ENCODE peak calls at places on chromosomes 4 and X, in five cellular contexts. M is GM12878, S is K562, P is H1, X is HepG2. R is an unnamed sample.

GRCh38 chr4:4379540-4380087 is 7.3 kb upstream of the NSG1 start:
- DNase-seq in X (no peak), M (no peak), P (no peak), S (no peak), R (no peak)

GRCh38 chr4:174244441-174244840 is 39.0 kb downstream of the FBXO8 start:
- DNase-seq in S (no peak), M (no peak), P (no peak), X (no peak), R (no peak)

GRCh38 chrX:133911816-133912495 is 73.4 kb downstream of the GPC3 start:
- DNase-seq in P (no peak), M (no peak), X (no peak), S (no peak), R (no peak)

GRCh38 chr4:41177016-41177415 is 37.3 kb downstream of the APBB2 start:
- DNase-seq in M (no peak), X (peak), P (no peak), S (no peak), R (no peak)

GRCh38 chr4:86594559-86595425 is 677 bp downstream of the PTPN13 start:
- DNase-seq in S (no peak), M (no peak), X (no peak), P (no peak), R (peak)

GRCh38 chr4:127210877-127211276 is 421.9 kb upstream of the INTU start:
- DNase-seq in S (no peak), X (no peak), M (no peak), P (no peak), R (no peak)

GRCh38 chr4:5524900-5525299 is 183.5 kb downstream of the EVC2 start:
- DNase-seq in P (no peak), M (no peak), S (no peak), X (no peak), R (no peak)

GRCh38 chr4:15942283-15942682 is 3.7 kb upstream of the FGFBP1 start:
- DNase-seq in P (no peak), X (no peak), S (no peak), M (no peak), R (no peak)

GRCh38 chr4:81664079-81664478 is 192.4 kb upstream of the RASGEF1B start:
- DNase-seq in X (no peak), P (no peak), M (no peak), S (no peak), R (no peak)

GRCh38 chrX:12153741-12154140 is 15.5 kb downstream of the FRMPD4 start:
- DNase-seq in X (no peak), M (no peak), P (no peak), S (no peak), R (no peak)

GRCh38 chr4:41426523-41426922 is 111.4 kb upstream of the LIMCH1 start:
- DNase-seq in M (no peak), X (no peak), P (no peak), S (no peak), R (no peak)

GRCh38 chrX:153725039-153725831 is 579 bp downstream of the ABCD1 start:
- DNase-seq in M (no peak), P (no peak), X (no peak), S (no peak), R (no peak)

GRCh38 chrX:108203540-108203939 is 112.0 kb downstream of the ATG4A start:
- DNase-seq in X (no peak), P (no peak), M (no peak), S (no peak), R (no peak)

GRCh38 chr4:86894465-86894864 is 2.2 kb upstream of the C4orf36 start:
- DNase-seq in P (no peak), X (no peak), S (no peak), M (no peak), R (no peak)

GRCh38 chrX:140815868-140816267 is 106.3 kb downstream of the LINC00632 start:
- DNase-seq in P (no peak), M (no peak), S (no peak), X (no peak), R (no peak)

GRCh38 chr4:74423101-74423500 is 21.8 kb upstream of the AREG start:
- DNase-seq in X (no peak), S (no peak), M (no peak), P (no peak), R (no peak)

GRCh38 chr4:123832173-123833026 is 435.8 kb downstream of the SPRY1 start:
- DNase-seq in S (no peak), P (no peak), X (no peak), M (no peak), R (no peak)

GRCh38 chr4:7970031-7970946 is 30.6 kb upstream of the AFAP1 start:
- DNase-seq in X (peak), S (no peak), M (no peak), P (no peak), R (no peak)

GRCh38 chr4:2046031-2046961 is 12.8 kb upstream of the NAT8L start:
- DNase-seq in P (no peak), M (no peak), S (no peak), X (no peak), R (no peak)

GRCh38 chr4:7124643-7125442 is 57.0 kb upstream of the GRPEL1 start:
- DNase-seq in M (no peak), X (peak), P (no peak), S (no peak), R (no peak)

GRCh38 chr4:103478729-103479128 is 241.1 kb downstream of the TACR3 start:
- DNase-seq in P (no peak), M (no peak), S (no peak), X (no peak), R (no peak)

GRCh38 chrX:40209951-40210617 is 112.3 kb upstream of the BCOR start:
- DNase-seq in M (no peak), X (peak), P (no peak), S (no peak), R (no peak)

GRCh38 chr4:38132140-38132673 is 172.0 kb downstream of the PTTG2 start:
- DNase-seq in S (no peak), M (peak), X (no peak), P (no peak), R (no peak)

GRCh38 chr4:105088110-105088879 is 58.4 kb upstream of the TET2 start:
- DNase-seq in S (no peak), X (no peak), P (peak), M (no peak), R (no peak)

GRCh38 chrX:18877472-18877871 is 106.4 kb downstream of the PHKA2 start:
- DNase-seq in P (no peak), M (no peak), S (no peak), X (peak), R (no peak)

GRCh38 chr4:153448003-153448731 is 18.0 kb upstream of the TMEM131L start:
- DNase-seq in M (no peak), P (no peak), X (no peak), S (no peak), R (no peak)

GRCh38 chr4:175412744-175413143 is 399.3 kb downstream of the GPM6A start:
- DNase-seq in M (no peak), P (no peak), X (no peak), S (no peak), R (no peak)

GRCh38 chrX:70434352-70434866 is 10.2 kb upstream of the DLG3 start:
- DNase-seq in M (no peak), P (peak), X (peak), S (peak), R (peak)

GRCh38 chr4:5753766-5754528 is 42.9 kb downstream of the EVC start:
- DNase-seq in M (no peak), S (no peak), X (no peak), P (no peak), R (peak)

GRCh38 chrX:154486052-154486395 is 391 bp downstream of the UBL4A start:
- DNase-seq in M (no peak), P (no peak), X (no peak), S (peak), R (no peak)

GRCh38 chr4:19381068-19381467 is 870.6 kb upstream of the SLIT2 start:
- DNase-seq in S (no peak), P (no peak), M (no peak), X (no peak), R (no peak)

GRCh38 chr4:30792616-30793015 is 72.4 kb downstream of the PCDH7 start:
- DNase-seq in M (no peak), S (no peak), X (no peak), P (no peak), R (no peak)

GRCh38 chr4:3484057-3484973 is 21.2 kb downstream of the DOK7 start:
- DNase-seq in X (peak), P (no peak), M (no peak), S (no peak), R (peak)

GRCh38 chr4:132642196-132642817 is 506.8 kb upstream of the PCDH10 start:
- DNase-seq in P (peak), M (peak), X (peak), S (peak), R (peak)

GRCh38 chr4:153538408-153539057 is 72.4 kb downstream of the TMEM131L start:
- DNase-seq in S (no peak), M (no peak), X (no peak), P (no peak), R (no peak)

GRCh38 chr4:138406881-138407280 is 164.7 kb upstream of the SLC7A11 start:
- DNase-seq in P (no peak), X (no peak), S (no peak), M (no peak), R (no peak)

GRCh38 chr4:138405934-138406567 is 163.9 kb upstream of the SLC7A11 start:
- DNase-seq in M (peak), P (no peak), X (no peak), S (no peak), R (no peak)

GRCh38 chr4:138409670-138410069 is 167.5 kb upstream of the SLC7A11 start:
- DNase-seq in X (no peak), P (no peak), S (no peak), M (no peak), R (no peak)

GRCh38 chr4:138405439-138405838 is 163.3 kb upstream of the SLC7A11 start:
- DNase-seq in X (no peak), S (no peak), P (no peak), M (peak), R (no peak)

DNA sequence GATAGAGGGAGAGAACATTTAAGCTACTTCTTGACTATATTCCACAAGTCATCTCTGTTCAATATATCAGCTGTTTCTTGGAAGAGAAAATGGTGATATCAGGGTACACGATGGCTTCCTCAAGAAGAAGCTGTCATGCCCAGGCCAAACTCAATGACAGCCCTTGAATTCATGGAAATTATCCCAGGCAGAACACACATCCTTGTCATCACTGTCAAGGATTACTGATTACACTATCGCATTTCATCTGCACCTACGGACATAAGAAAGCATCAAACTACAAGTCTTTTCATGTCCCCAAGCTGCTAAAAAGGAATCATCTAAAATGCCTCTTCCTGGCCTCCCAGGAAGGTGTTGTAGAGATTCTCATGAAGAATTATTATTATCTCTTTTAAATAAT is 165.2 kb upstream of the SLC7A11 start:
- DNase-seq in M (no peak), X (no peak), S (no peak), P (no peak), R (no peak)
- H2AFZ ChIP-seq in M (no peak), X (no peak), S (peak), P (no peak), R (no peak)

DNA sequence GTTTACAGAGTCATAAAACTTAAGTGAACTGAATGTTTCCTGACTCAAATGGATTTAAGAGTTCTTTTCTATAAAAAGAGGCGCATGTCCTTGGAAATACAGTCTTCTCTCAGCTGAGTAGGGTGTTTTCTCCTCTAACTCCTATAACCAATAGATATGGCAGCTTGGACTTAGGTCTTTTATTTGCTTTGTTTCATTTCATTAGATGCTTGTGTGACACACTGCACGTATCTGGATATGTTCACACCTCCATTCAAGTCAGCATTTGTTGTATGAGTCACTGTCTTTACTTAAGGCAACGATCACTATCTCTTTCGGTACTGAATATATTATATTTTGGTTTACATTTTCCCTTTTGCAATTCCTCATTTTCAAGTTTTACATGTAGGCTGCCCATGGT is 136.6 kb downstream of the ARSF start:
- DNase-seq in P (no peak), S (no peak), M (no peak), X (peak), R (no peak)
- TF ChIP-seq ATF3 in P (no peak), S (no peak), M (no peak), X (no peak), R (no peak)

DNA sequence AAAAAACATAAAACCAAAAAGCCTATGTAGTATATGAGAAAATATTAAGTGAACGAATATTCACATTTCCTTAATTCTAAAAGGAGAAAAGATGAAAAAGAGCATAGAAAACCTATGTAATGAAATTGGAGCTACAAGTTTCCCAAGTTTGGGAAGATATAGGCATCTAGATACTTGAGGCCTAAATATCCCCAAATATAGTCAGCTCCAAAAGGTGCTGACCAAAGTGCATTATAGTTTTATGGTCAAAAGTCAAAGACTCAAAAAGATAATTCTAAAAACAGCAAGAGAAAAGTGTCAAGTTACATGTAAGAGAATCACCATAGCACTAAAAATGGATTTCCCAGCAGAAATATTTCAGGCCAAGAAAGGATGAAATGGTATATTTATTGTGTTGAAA is 673.7 kb upstream of the GRID2 start:
- DNase-seq in P (no peak), X (no peak), S (no peak), M (no peak), R (no peak)
- TF ChIP-seq RAD21 in P (no peak), X (no peak), S (no peak), M (no peak), R (no peak)

DNA sequence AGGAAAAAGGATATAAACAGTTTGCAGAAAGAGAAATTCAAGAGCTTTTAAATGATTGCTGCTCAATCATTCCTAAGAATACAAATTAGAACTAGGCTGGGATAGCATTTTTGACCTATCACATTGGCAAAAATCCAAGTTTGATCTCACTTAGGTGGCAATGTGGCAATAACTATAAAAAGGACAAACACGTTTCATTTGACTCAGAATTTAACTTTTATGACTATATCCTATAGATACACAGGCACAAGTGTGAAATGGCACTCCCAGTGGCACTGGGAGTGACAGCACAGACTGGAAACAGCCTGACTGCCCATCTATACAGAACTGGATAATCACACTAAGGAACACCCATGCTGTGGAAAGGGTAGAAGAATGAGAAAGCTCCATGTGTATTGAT is 11.1 kb downstream of the CENPU start:
- DNase-seq in M (no peak), S (no peak), X (no peak), P (no peak), R (no peak)
- H2AFZ ChIP-seq in M (no peak), S (no peak), X (no peak), P (no peak), R (no peak)

DNA sequence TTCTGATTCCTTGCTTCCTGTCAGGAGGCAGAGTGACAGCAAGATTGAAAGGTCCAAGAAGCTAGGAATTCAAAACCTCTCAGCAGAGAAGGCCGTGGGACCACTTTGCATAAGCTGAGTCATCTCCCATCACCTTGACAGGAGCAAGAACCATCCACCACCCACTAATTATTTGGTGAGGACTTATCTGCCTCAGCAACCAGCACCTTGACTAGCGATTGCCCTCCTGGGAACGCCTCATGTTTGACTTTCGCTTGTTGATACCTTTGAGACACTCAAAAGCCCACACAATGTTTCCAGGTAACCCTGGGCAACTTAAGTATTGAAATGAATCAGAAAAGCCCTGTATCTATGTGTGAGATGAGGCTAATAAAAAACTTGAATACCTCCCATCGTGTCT is 233.5 kb upstream of the GYPA start:
- DNase-seq in S (no peak), P (no peak), X (no peak), M (peak), R (no peak)
- TF ChIP-seq ATF3 in S (no peak), P (no peak), X (no peak), M (no peak), R (no peak)

GRCh38 chrX:68684291-68684918 is 36.9 kb downstream of the STARD8 start:
- DNase-seq in X (no peak), S (peak), M (no peak), P (no peak), R (no peak)

GRCh38 chrX:68686684-68687045 is 39.2 kb downstream of the STARD8 start:
- DNase-seq in M (no peak), S (peak), P (no peak), X (no peak), R (no peak)

GRCh38 chrX:68683580-68683979 is 36.1 kb downstream of the STARD8 start:
- DNase-seq in M (no peak), P (no peak), X (no peak), S (no peak), R (no peak)

GRCh38 chrX:68684919-68685304 is 37.4 kb downstream of the STARD8 start:
- DNase-seq in M (no peak), S (no peak), P (no peak), X (no peak), R (no peak)

GRCh38 chrX:68685722-68686683 is 38.5 kb downstream of the STARD8 start:
- DNase-seq in X (no peak), S (peak), P (no peak), M (no peak), R (no peak)
- TF ChIP-seq RAD21 in X (no peak), S (no peak), P (peak), M (no peak), R (no peak)